ENCODE peak calls at places on chromosomes 11 and 22, in five cellular contexts. S is mesenchymal stem cell; R is activated CD4-positive, CD25-positive, alpha-beta regulatory T cell; D is Daoy; W is NCI-H1105. H is an unnamed sample.

GRCh38 chr11:118295834-118296454 is 8.6 kb upstream of the CD3E start:
- DNase-seq in D (peak; percentile 25), S (peak; percentile 16), W (no peak), R (no peak), H (peak; percentile 63)

GRCh38 chr11:5713695-5714094 is 22.6 kb upstream of the OR56B1 start:
- DNase-seq in S (no peak), W (no peak), D (no peak), R (no peak), H (no peak)

GRCh38 chr11:8265681-8266241 is 2.1 kb upstream of the LMO1 start:
- DNase-seq in W (no peak), R (no peak), S (no peak), D (no peak), H (peak; percentile 17)

GRCh38 chr11:116193321-116194114 is 579.3 kb downstream of the BUD13 start:
- DNase-seq in W (peak; percentile 60), S (peak; percentile 36), R (no peak), D (peak; percentile 74), H (no peak)

GRCh38 chr11:59822989-59823566 is 12.5 kb upstream of the MRPL16 start:
- DNase-seq in S (peak; percentile 74), R (no peak), W (peak; percentile 63), D (peak; percentile 57), H (no peak)

GRCh38 chr11:1121343-1122331 is 36.1 kb upstream of the MUC5AC start:
- DNase-seq in S (no peak), W (no peak), D (no peak), R (no peak), H (no peak)

GRCh38 chr11:120340529-120340928 is 4.3 kb downstream of the ARHGEF12 start:
- DNase-seq in W (no peak), S (no peak), R (no peak), D (no peak), H (no peak)

GRCh38 chr22:47779474-47779873 is 1017.0 kb downstream of the TBC1D22A start:
- DNase-seq in R (no peak), W (no peak), D (no peak), S (no peak), H (no peak)

GRCh38 chr22:46598737-46599424 is 21.3 kb upstream of the GRAMD4 start:
- DNase-seq in R (no peak), W (no peak), S (peak; percentile 26), D (no peak), H (no peak)

GRCh38 chr11:134581121-134581626 is 169.1 kb upstream of the B3GAT1 start:
- DNase-seq in W (no peak), S (no peak), R (no peak), D (no peak), H (no peak)

GRCh38 chr11:118922745-118923627 is 2.7 kb downstream of the BCL9L start:
- DNase-seq in D (no peak), R (no peak), S (peak; percentile 14), W (no peak), H (no peak)

GRCh38 chr11:76701701-76702100 is 31.2 kb upstream of the LRRC32 start:
- DNase-seq in R (no peak), W (no peak), D (peak; percentile 71), S (peak; percentile 66), H (no peak)

GRCh38 chr22:45918455-45919370 is 58.2 kb downstream of the WNT7B start:
- DNase-seq in S (no peak), D (peak; percentile 87), W (no peak), R (no peak), H (no peak)

GRCh38 chr11:24233041-24233440 is 263.8 kb upstream of the LUZP2 start:
- DNase-seq in S (no peak), D (no peak), R (no peak), W (no peak), H (no peak)

GRCh38 chr11:22976146-22976545 is 115.9 kb upstream of the CCDC179 start:
- DNase-seq in S (peak; percentile 94), W (no peak), R (no peak), D (no peak), H (peak; percentile 16)

GRCh38 chr22:19923914-19924513 is 17.6 kb upstream of the COMT start:
- DNase-seq in W (no peak), S (no peak), D (no peak), R (no peak), H (no peak)

GRCh38 chr11:64675417-64676252 is 47.4 kb downstream of the NRXN2 start:
- DNase-seq in W (no peak), S (peak; percentile 92), R (no peak), D (peak; percentile 81), H (no peak)

GRCh38 chr22:27996981-27997380 is 77.9 kb upstream of the PITPNB start:
- DNase-seq in S (no peak), R (no peak), W (no peak), D (no peak), H (no peak)

GRCh38 chr11:27693398-27693797 is 6.9 kb downstream of the BDNF start:
- DNase-seq in S (no peak), R (no peak), W (no peak), D (no peak), H (no peak)

GRCh38 chr11:105720096-105720495 is 110.2 kb downstream of the GRIA4 start:
- DNase-seq in W (no peak), S (no peak), R (no peak), D (no peak), H (no peak)

GRCh38 chr11:6474806-6475500 is 1.2 kb upstream of the TRIM3 start:
- DNase-seq in R (no peak), W (no peak), S (peak; percentile 16), D (no peak), H (no peak)

GRCh38 chr22:48979482-48979881 is 848.2 kb downstream of the BRD1 start:
- DNase-seq in R (no peak), W (peak; percentile 19), S (no peak), D (peak; percentile 29), H (no peak)

GRCh38 chr22:30459206-30460052 is 12.4 kb downstream of the SEC14L3 start:
- DNase-seq in S (peak; percentile 32), D (peak; percentile 58), W (no peak), R (no peak), H (no peak)

GRCh38 chr11:121105063-121105480 is 4.0 kb downstream of the TECTA start:
- DNase-seq in R (no peak), D (no peak), S (peak; percentile 14), W (no peak), H (no peak)